ENCODE peak calls at places on chromosomes 13 and 19, in seven cellular contexts. One of them, this sample, is unnamed.

GRCh38 chr19:10238172-10238783 is 7.1 kb upstream of the S1PR2 start:
- DNase-seq in CD4-positive, alpha-beta memory T cell: no peak
- DNase-seq in body of pancreas: peak
- DNase-seq in psoas muscle: peak
- DNase-seq in breast epithelium: no peak
- DNase-seq in CD8-positive, alpha-beta T cell: no peak
- DNase-seq in IMR-90: peak
- DNase-seq in this sample: peak

GRCh38 chr13:108915634-108916497 is 286.5 kb downstream of the MYO16 start:
- DNase-seq in CD4-positive, alpha-beta memory T cell: peak
- DNase-seq in body of pancreas: peak
- DNase-seq in IMR-90: peak
- DNase-seq in CD8-positive, alpha-beta T cell: peak
- DNase-seq in breast epithelium: peak
- DNase-seq in psoas muscle: peak
- DNase-seq in this sample: peak

GRCh38 chr13:79782541-79783216 is 301.7 kb downstream of the NDFIP2 start:
- DNase-seq in breast epithelium: peak
- DNase-seq in IMR-90: peak
- DNase-seq in CD8-positive, alpha-beta T cell: no peak
- DNase-seq in psoas muscle: no peak
- DNase-seq in body of pancreas: peak
- DNase-seq in CD4-positive, alpha-beta memory T cell: no peak
- DNase-seq in this sample: no peak

GRCh38 chr19:16022681-16023557 is 53.4 kb upstream of the TPM4 start:
- DNase-seq in IMR-90: no peak
- DNase-seq in psoas muscle: no peak
- DNase-seq in breast epithelium: no peak
- DNase-seq in body of pancreas: no peak
- DNase-seq in CD8-positive, alpha-beta T cell: no peak
- DNase-seq in CD4-positive, alpha-beta memory T cell: no peak
- DNase-seq in this sample: peak

GRCh38 chr19:38383184-38383583 is 4.7 kb downstream of the GGN start:
- DNase-seq in IMR-90: no peak
- DNase-seq in breast epithelium: no peak
- DNase-seq in CD8-positive, alpha-beta T cell: no peak
- DNase-seq in body of pancreas: no peak
- DNase-seq in CD4-positive, alpha-beta memory T cell: no peak
- DNase-seq in psoas muscle: no peak
- DNase-seq in this sample: no peak

GRCh38 chr13:80084086-80084676 is 256.7 kb downstream of the SPRY2 start:
- DNase-seq in IMR-90: peak
- DNase-seq in CD4-positive, alpha-beta memory T cell: no peak
- DNase-seq in psoas muscle: no peak
- DNase-seq in breast epithelium: no peak
- DNase-seq in CD8-positive, alpha-beta T cell: no peak
- DNase-seq in body of pancreas: no peak
- DNase-seq in this sample: no peak

GRCh38 chr13:112154301-112155060 is 87.5 kb downstream of the SOX1 start:
- DNase-seq in CD8-positive, alpha-beta T cell: no peak
- DNase-seq in CD4-positive, alpha-beta memory T cell: no peak
- DNase-seq in psoas muscle: no peak
- DNase-seq in IMR-90: no peak
- DNase-seq in breast epithelium: no peak
- DNase-seq in body of pancreas: no peak
- DNase-seq in this sample: peak

GRCh38 chr13:75486146-75486545 is 4.2 kb upstream of the TBC1D4 start:
- DNase-seq in body of pancreas: no peak
- DNase-seq in psoas muscle: no peak
- DNase-seq in CD4-positive, alpha-beta memory T cell: no peak
- DNase-seq in CD8-positive, alpha-beta T cell: no peak
- DNase-seq in breast epithelium: no peak
- DNase-seq in IMR-90: no peak
- DNase-seq in this sample: no peak

GRCh38 chr13:41231786-41232185 is 31.6 kb downstream of the MTRF1 start:
- DNase-seq in CD4-positive, alpha-beta memory T cell: no peak
- DNase-seq in CD8-positive, alpha-beta T cell: no peak
- DNase-seq in psoas muscle: no peak
- DNase-seq in body of pancreas: peak
- DNase-seq in breast epithelium: no peak
- DNase-seq in IMR-90: peak
- DNase-seq in this sample: peak

GRCh38 chr19:38928406-38929001 is 2.1 kb downstream of the SARS2 start:
- DNase-seq in IMR-90: no peak
- DNase-seq in CD8-positive, alpha-beta T cell: no peak
- DNase-seq in body of pancreas: no peak
- DNase-seq in breast epithelium: no peak
- DNase-seq in CD4-positive, alpha-beta memory T cell: no peak
- DNase-seq in psoas muscle: no peak
- DNase-seq in this sample: no peak

GRCh38 chr13:98475521-98475920 is 101.4 kb downstream of the STK24 start:
- DNase-seq in psoas muscle: no peak
- DNase-seq in CD8-positive, alpha-beta T cell: no peak
- DNase-seq in breast epithelium: no peak
- DNase-seq in CD4-positive, alpha-beta memory T cell: no peak
- DNase-seq in body of pancreas: no peak
- DNase-seq in IMR-90: no peak
- DNase-seq in this sample: peak

GRCh38 chr13:90427322-90428272 is 919.9 kb upstream of the MIR17HG start:
- DNase-seq in body of pancreas: no peak
- DNase-seq in breast epithelium: no peak
- DNase-seq in IMR-90: no peak
- DNase-seq in CD4-positive, alpha-beta memory T cell: no peak
- DNase-seq in psoas muscle: no peak
- DNase-seq in CD8-positive, alpha-beta T cell: no peak
- DNase-seq in this sample: peak

GRCh38 chr13:97344250-97345175 is 89.5 kb upstream of the RAP2A start:
- DNase-seq in IMR-90: peak
- DNase-seq in psoas muscle: peak
- DNase-seq in breast epithelium: peak
- DNase-seq in CD4-positive, alpha-beta memory T cell: peak
- DNase-seq in CD8-positive, alpha-beta T cell: peak
- DNase-seq in body of pancreas: peak
- DNase-seq in this sample: no peak

GRCh38 chr19:800360-801029 is 3.2 kb downstream of the PTBP1 start:
- DNase-seq in breast epithelium: peak
- DNase-seq in body of pancreas: peak
- DNase-seq in IMR-90: no peak
- DNase-seq in psoas muscle: no peak
- DNase-seq in CD4-positive, alpha-beta memory T cell: no peak
- DNase-seq in CD8-positive, alpha-beta T cell: no peak
- DNase-seq in this sample: no peak

GRCh38 chr13:102718746-102719145 is 23.9 kb upstream of the METTL21C start:
- DNase-seq in breast epithelium: no peak
- DNase-seq in CD4-positive, alpha-beta memory T cell: no peak
- DNase-seq in IMR-90: no peak
- DNase-seq in psoas muscle: no peak
- DNase-seq in body of pancreas: no peak
- DNase-seq in CD8-positive, alpha-beta T cell: no peak
- DNase-seq in this sample: no peak

GRCh38 chr13:79792716-79793115 is 311.8 kb downstream of the NDFIP2 start:
- DNase-seq in IMR-90: no peak
- DNase-seq in psoas muscle: no peak
- DNase-seq in breast epithelium: no peak
- DNase-seq in CD8-positive, alpha-beta T cell: no peak
- DNase-seq in body of pancreas: no peak
- DNase-seq in CD4-positive, alpha-beta memory T cell: no peak
- DNase-seq in this sample: no peak

GRCh38 chr19:8310342-8311055 is 2.3 kb upstream of the CD320 start:
- DNase-seq in breast epithelium: no peak
- DNase-seq in CD8-positive, alpha-beta T cell: no peak
- DNase-seq in psoas muscle: peak
- DNase-seq in body of pancreas: no peak
- DNase-seq in IMR-90: no peak
- DNase-seq in CD4-positive, alpha-beta memory T cell: no peak
- DNase-seq in this sample: no peak

GRCh38 chr19:17847538-17848366 is at the start of gene JAK3:
- DNase-seq in psoas muscle: no peak
- DNase-seq in body of pancreas: peak
- DNase-seq in CD4-positive, alpha-beta memory T cell: peak
- DNase-seq in breast epithelium: no peak
- DNase-seq in IMR-90: peak
- DNase-seq in CD8-positive, alpha-beta T cell: peak
- DNase-seq in this sample: peak

GRCh38 chr13:41059896-41060722 is 1.2 kb upstream of the WBP4 start:
- DNase-seq in IMR-90: peak
- DNase-seq in psoas muscle: peak
- DNase-seq in CD4-positive, alpha-beta memory T cell: no peak
- DNase-seq in breast epithelium: peak
- DNase-seq in body of pancreas: peak
- DNase-seq in CD8-positive, alpha-beta T cell: peak
- DNase-seq in this sample: peak

GRCh38 chr19:36245210-36246005 is 30.5 kb downstream of the ZNF146 start:
- DNase-seq in IMR-90: no peak
- DNase-seq in CD4-positive, alpha-beta memory T cell: no peak
- DNase-seq in psoas muscle: no peak
- DNase-seq in body of pancreas: peak
- DNase-seq in CD8-positive, alpha-beta T cell: no peak
- DNase-seq in breast epithelium: no peak
- DNase-seq in this sample: no peak

DNA sequence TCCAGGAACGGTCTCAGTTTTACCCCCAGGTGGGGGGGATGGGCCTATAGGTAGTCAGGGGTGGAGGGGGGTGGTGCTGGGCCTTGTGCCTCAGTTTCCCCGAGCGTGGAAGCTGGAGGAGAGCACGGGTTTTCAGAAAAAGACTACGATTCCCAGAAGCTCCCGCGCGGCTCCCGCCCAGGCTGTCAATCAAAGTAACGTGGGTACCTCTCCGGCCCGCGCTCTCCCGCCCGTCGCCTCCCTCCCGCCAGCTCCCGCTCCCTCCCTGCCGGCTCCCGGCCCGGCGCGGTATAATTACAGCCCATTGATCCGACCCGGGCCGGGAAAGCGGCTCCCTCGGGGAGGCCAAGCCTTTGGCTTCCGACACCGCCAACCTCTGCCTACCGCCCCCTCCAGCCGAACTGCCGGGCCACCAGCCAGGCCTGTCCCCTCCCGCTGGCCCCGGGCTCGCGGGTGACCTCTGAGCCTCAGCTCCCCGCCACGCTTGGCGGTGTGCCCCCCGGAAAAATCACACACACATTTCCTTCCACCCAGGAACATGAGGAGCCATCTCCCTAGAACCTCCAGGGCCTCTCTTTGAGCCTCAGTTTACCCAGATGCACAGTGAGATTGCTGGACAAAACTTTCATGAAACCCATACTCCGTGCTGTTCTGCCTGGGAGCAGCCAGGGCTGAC is 7.2 kb upstream of the TLE2 start:
- DNase-seq in IMR-90: peak
- DNase-seq in CD4-positive, alpha-beta memory T cell: peak
- DNase-seq in body of pancreas: peak
- DNase-seq in CD8-positive, alpha-beta T cell: peak
- DNase-seq in psoas muscle: peak
- DNase-seq in breast epithelium: peak
- DNase-seq in this sample: peak
- H3K27ac ChIP-seq in IMR-90: peak
- H3K27ac ChIP-seq in CD4-positive, alpha-beta memory T cell: peak
- H3K27ac ChIP-seq in body of pancreas: peak
- H3K27ac ChIP-seq in CD8-positive, alpha-beta T cell: peak
- H3K27ac ChIP-seq in psoas muscle: peak
- H3K27ac ChIP-seq in breast epithelium: peak
- H3K27ac ChIP-seq in this sample: peak

GRCh38 chr13:50122465-50122864 is 107.2 kb downstream of the KCNRG start:
- DNase-seq in CD8-positive, alpha-beta T cell: no peak
- DNase-seq in breast epithelium: no peak
- DNase-seq in body of pancreas: no peak
- DNase-seq in psoas muscle: no peak
- DNase-seq in IMR-90: no peak
- DNase-seq in CD4-positive, alpha-beta memory T cell: no peak
- DNase-seq in this sample: no peak
- H3K27ac ChIP-seq in CD8-positive, alpha-beta T cell: no peak
- H3K27ac ChIP-seq in breast epithelium: peak
- H3K27ac ChIP-seq in body of pancreas: peak
- H3K27ac ChIP-seq in psoas muscle: peak
- H3K27ac ChIP-seq in IMR-90: no peak
- H3K27ac ChIP-seq in CD4-positive, alpha-beta memory T cell: peak
- H3K27ac ChIP-seq in this sample: peak

GRCh38 chr13:31199849-31200635 is at the start of gene B3GLCT:
- DNase-seq in psoas muscle: peak
- DNase-seq in CD8-positive, alpha-beta T cell: peak
- DNase-seq in body of pancreas: peak
- DNase-seq in IMR-90: peak
- DNase-seq in CD4-positive, alpha-beta memory T cell: peak
- DNase-seq in breast epithelium: peak
- DNase-seq in this sample: peak

GRCh38 chr13:31201341-31202024 is 1.7 kb downstream of the B3GLCT start:
- DNase-seq in CD8-positive, alpha-beta T cell: no peak
- DNase-seq in breast epithelium: no peak
- DNase-seq in psoas muscle: no peak
- DNase-seq in CD4-positive, alpha-beta memory T cell: no peak
- DNase-seq in IMR-90: peak
- DNase-seq in body of pancreas: peak
- DNase-seq in this sample: no peak

GRCh38 chr13:31198524-31198923 is 1.3 kb upstream of the B3GLCT start:
- DNase-seq in psoas muscle: no peak
- DNase-seq in CD4-positive, alpha-beta memory T cell: no peak
- DNase-seq in IMR-90: no peak
- DNase-seq in body of pancreas: no peak
- DNase-seq in breast epithelium: no peak
- DNase-seq in CD8-positive, alpha-beta T cell: no peak
- DNase-seq in this sample: no peak

GRCh38 chr13:31199527-31199848 is 287 bp upstream of the B3GLCT start:
- DNase-seq in CD8-positive, alpha-beta T cell: no peak
- DNase-seq in IMR-90: no peak
- DNase-seq in breast epithelium: no peak
- DNase-seq in CD4-positive, alpha-beta memory T cell: no peak
- DNase-seq in psoas muscle: no peak
- DNase-seq in body of pancreas: no peak
- DNase-seq in this sample: no peak

DNA sequence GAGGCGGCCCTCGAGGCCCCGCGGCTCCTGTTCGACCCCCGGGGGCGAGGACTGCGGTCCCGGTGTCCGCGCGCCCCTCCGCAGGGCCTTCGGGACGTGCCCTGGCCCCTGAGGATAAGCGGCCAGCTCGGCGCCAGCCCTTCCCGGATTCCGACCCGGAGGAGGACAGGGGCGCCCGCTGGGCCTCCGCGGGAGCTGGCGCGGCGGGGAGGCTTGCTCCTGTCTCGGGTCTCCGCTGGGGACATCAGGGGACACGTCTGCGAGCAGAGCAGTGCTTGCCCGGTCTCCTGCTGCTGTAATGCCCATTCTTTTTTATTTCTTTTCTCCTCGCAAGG is 828 bp downstream of the B3GLCT start:
- DNase-seq in CD4-positive, alpha-beta memory T cell: no peak
- DNase-seq in body of pancreas: peak
- DNase-seq in IMR-90: no peak
- DNase-seq in CD8-positive, alpha-beta T cell: no peak
- DNase-seq in psoas muscle: peak
- DNase-seq in breast epithelium: no peak
- DNase-seq in this sample: peak
- H3K27ac ChIP-seq in CD4-positive, alpha-beta memory T cell: peak
- H3K27ac ChIP-seq in body of pancreas: peak
- H3K27ac ChIP-seq in IMR-90: peak
- H3K27ac ChIP-seq in CD8-positive, alpha-beta T cell: peak
- H3K27ac ChIP-seq in psoas muscle: peak
- H3K27ac ChIP-seq in breast epithelium: peak
- H3K27ac ChIP-seq in this sample: peak

DNA sequence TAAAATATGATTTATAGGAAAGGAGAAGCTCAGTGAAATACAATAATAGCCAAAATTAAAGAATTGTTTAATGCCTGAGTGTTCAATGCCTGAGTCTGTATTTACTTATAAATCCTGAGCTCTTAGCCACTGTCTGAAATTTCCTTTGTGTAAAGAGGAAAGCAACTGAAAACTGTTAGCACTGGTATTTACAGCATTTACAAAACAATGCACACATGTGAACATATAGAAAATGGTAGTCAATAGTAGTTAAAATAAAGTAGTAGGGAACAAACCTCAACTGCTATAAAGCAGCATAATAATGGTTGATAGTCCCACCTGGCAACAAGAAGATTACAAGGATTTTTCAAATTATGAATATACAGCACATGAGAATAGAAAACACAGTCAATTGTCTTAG is 1137.1 kb upstream of the ATXN8OS start:
- DNase-seq in CD8-positive, alpha-beta T cell: no peak
- DNase-seq in breast epithelium: no peak
- DNase-seq in psoas muscle: no peak
- DNase-seq in CD4-positive, alpha-beta memory T cell: no peak
- DNase-seq in body of pancreas: no peak
- DNase-seq in IMR-90: no peak
- DNase-seq in this sample: no peak
- H3K27ac ChIP-seq in CD8-positive, alpha-beta T cell: no peak
- H3K27ac ChIP-seq in breast epithelium: no peak
- H3K27ac ChIP-seq in psoas muscle: no peak
- H3K27ac ChIP-seq in CD4-positive, alpha-beta memory T cell: no peak
- H3K27ac ChIP-seq in body of pancreas: no peak
- H3K27ac ChIP-seq in IMR-90: no peak
- H3K27ac ChIP-seq in this sample: no peak

This sample was measured in upper lobe of left lung.